ENCODE peak calls at places on chromosomes 11 and 22, in five cellular contexts. Y, R, S, X and G are unnamed samples.

GRCh38 chr11:96067160-96067559 is 143.3 kb upstream of the MTMR2 start:
- DNase-seq in X (no peak), R (no peak), Y (no peak), S (no peak), G (no peak)

GRCh38 chr11:95713428-95713827 is 76.2 kb downstream of the FAM76B start:
- DNase-seq in R (no peak), S (no peak), Y (no peak), X (no peak), G (no peak)

GRCh38 chr22:30717331-30717921 is 22.8 kb downstream of the OSBP2 start:
- DNase-seq in S (no peak), X (no peak), R (peak; percentile 86), Y (peak; percentile 41), G (no peak)

GRCh38 chr11:15451713-15452112 is 337.0 kb downstream of the INSC start:
- DNase-seq in R (no peak), S (no peak), X (no peak), Y (no peak), G (no peak)

GRCh38 chr11:35061516-35062440 is 77.2 kb upstream of the CD44 start:
- DNase-seq in X (no peak), S (no peak), R (no peak), Y (no peak), G (no peak)

GRCh38 chr22:38947321-38948112 is 9.9 kb upstream of the APOBEC3A start:
- DNase-seq in S (no peak), X (no peak), R (no peak), Y (no peak), G (no peak)

GRCh38 chr22:49799431-49800075 is 28.1 kb downstream of the BRD1 start:
- DNase-seq in R (no peak), S (no peak), X (no peak), Y (no peak), G (no peak)

GRCh38 chr11:35343033-35343598 is 76.2 kb downstream of the SLC1A2 start:
- DNase-seq in Y (no peak), X (no peak), R (no peak), S (no peak), G (no peak)

GRCh38 chr11:44596541-44597276 is 31.2 kb downstream of the CD82 start:
- DNase-seq in S (no peak), R (peak; percentile 48), X (peak; percentile 13), Y (no peak), G (no peak)

GRCh38 chr11:28420099-28420498 is 311.9 kb downstream of the METTL15 start:
- DNase-seq in X (no peak), S (no peak), Y (no peak), R (no peak), G (no peak)

GRCh38 chr11:78277314-78277994 is 88.7 kb downstream of the USP35 start:
- DNase-seq in Y (no peak), S (no peak), R (no peak), X (no peak), G (peak; percentile 90)

GRCh38 chr22:27075891-27076290 is 418.5 kb downstream of the MIAT start:
- DNase-seq in S (no peak), Y (no peak), R (no peak), X (no peak), G (no peak)

GRCh38 chr11:123020968-123021367 is 39.3 kb upstream of the BSX start:
- DNase-seq in R (peak; percentile 40), S (peak; percentile 76), Y (peak; percentile 58), X (peak; percentile 84), G (no peak)

GRCh38 chr11:76769645-76770586 is 13.2 kb upstream of the TSKU start:
- DNase-seq in X (peak; percentile 89), R (peak; percentile 69), S (no peak), Y (peak; percentile 70), G (peak; percentile 93)

GRCh38 chr22:19290400-19291217 is 910 bp downstream of the CLTCL1 start:
- DNase-seq in Y (peak; percentile 42), S (no peak), R (no peak), X (no peak), G (no peak)
- H3K9ac ChIP-seq in Y (peak overlapping the region; percentile 78), S (peak overlapping the region; percentile 86), R (peak overlapping the region; percentile 65), X (peak overlapping the region; percentile 83), G (peak overlapping the region; percentile 43)

GRCh38 chr11:111327908-111328624 is 29.7 kb downstream of the POU2AF3 start:
- DNase-seq in X (peak; percentile 62), S (no peak), Y (no peak), R (peak; percentile 23), G (no peak)
- H3K9ac ChIP-seq in X (no peak overlapping the region), S (no peak overlapping the region), Y (no peak overlapping the region), R (no peak overlapping the region), G (no peak overlapping the region)

GRCh38 chr11:5103066-5103465 is 33.7 kb downstream of the OR52E1 start:
- DNase-seq in S (no peak), X (no peak), R (no peak), Y (no peak), G (no peak)

GRCh38 chr11:5102246-5102645 is 32.9 kb downstream of the OR52E1 start:
- DNase-seq in Y (no peak), R (no peak), X (peak; percentile 92), S (no peak), G (no peak)

GRCh38 chr11:5107285-5107684 is 30.9 kb downstream of the OR52A5 start:
- DNase-seq in S (no peak), Y (no peak), R (no peak), X (peak; percentile 69), G (no peak)
- H3K9ac ChIP-seq in S (no peak overlapping the region), Y (no peak overlapping the region), R (no peak overlapping the region), X (no peak overlapping the region), G (no peak overlapping the region)

DNA sequence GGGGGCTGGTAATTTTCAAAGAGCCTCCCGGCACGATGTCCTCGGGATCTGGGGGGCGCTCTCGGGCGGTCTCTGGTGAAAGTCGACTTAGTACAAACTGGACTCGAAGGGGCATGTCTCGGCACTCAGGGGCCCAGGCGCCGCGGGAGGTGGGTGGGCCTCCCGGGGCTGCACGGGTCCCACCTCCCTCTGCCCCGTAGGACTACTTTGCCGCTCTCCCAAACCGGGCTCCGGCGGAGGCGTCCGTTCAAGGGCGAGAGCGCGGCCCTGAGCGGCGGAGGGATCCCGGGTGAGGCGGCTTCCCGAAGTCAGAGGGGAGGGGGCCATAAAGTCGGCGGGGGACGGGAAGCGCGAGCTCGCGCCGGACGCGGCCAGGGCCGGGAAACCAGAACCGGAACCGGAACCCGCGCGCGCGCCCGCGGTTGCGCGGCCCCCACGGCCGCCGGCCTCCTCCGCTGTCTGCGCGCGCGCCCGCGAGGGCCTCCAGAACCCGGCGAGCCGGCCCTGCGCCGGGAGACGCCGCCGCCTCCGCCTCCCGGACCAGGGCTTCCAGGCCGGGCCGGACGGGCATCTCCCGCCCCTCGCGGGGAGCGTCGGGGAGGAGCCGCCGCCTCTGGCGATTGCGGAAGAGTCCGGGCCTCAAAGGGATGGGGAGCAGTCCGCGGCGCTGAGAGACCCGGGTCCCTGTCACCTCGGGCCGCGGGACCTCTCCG is at the start of gene ARHGEF12:
- DNase-seq in Y (peak; percentile 98), S (peak; percentile 98), R (peak; percentile 99), X (peak; percentile 98), G (peak; percentile 96)
- H3K9ac ChIP-seq in Y (peak within 1 kb of the TSS; percentile 95), S (peak within 1 kb of the TSS; percentile 92), R (peak within 1 kb of the TSS; percentile 96), X (peak within 1 kb of the TSS; percentile 68), G (peak within 1 kb of the TSS; percentile 98)